ENCODE peak calls at places on chromosomes 13 and 19, in nine cellular contexts. Q, W, C, S, P, M, F, T and J are unnamed samples.

GRCh38 chr19:13784731-13785452 is 10.4 kb upstream of the ZSWIM4 start:
- DNase-seq in Q (no peak), W (peak), C (peak), S (peak), P (peak), M (peak), F (peak), T (peak), J (peak)

GRCh38 chr19:16285769-16286564 is 38.7 kb upstream of the KLF2 start:
- DNase-seq in Q (no peak), W (no peak), C (no peak), S (no peak), P (no peak), M (no peak), F (peak), T (peak), J (no peak)

GRCh38 chr19:29303035-29303706 is 90.2 kb upstream of the UQCRFS1 start:
- DNase-seq in Q (no peak), W (no peak), C (no peak), S (no peak), P (no peak), M (no peak), F (no peak), T (no peak), J (no peak)

GRCh38 chr19:50626796-50627195 is 12.9 kb downstream of the SYT3 start:
- DNase-seq in Q (no peak), W (no peak), C (no peak), S (no peak), P (no peak), M (no peak), F (no peak), T (no peak), J (no peak)

GRCh38 chr13:114146629-114147028 is 14.2 kb upstream of the RASA3 start:
- DNase-seq in Q (no peak), W (peak), C (no peak), S (no peak), P (no peak), M (no peak), F (no peak), T (no peak), J (no peak)

GRCh38 chr13:30486230-30487074 is 20.7 kb upstream of the HMGB1 start:
- DNase-seq in Q (no peak), W (no peak), C (no peak), S (no peak), P (no peak), M (no peak), F (no peak), T (no peak), J (no peak)

GRCh38 chr13:40777166-40777956 is 6.4 kb upstream of the MRPS31 start:
- DNase-seq in Q (no peak), W (no peak), C (peak), S (peak), P (peak), M (no peak), F (no peak), T (peak), J (no peak)

GRCh38 chr19:30006206-30006605 is 64.2 kb downstream of the URI1 start:
- DNase-seq in Q (no peak), W (no peak), C (no peak), S (no peak), P (no peak), M (no peak), F (no peak), T (no peak), J (no peak)

GRCh38 chr19:3665681-3666544 is 34.4 kb downstream of the PIP5K1C start:
- DNase-seq in Q (no peak), W (peak), C (peak), S (no peak), P (no peak), M (peak), F (peak), T (no peak), J (no peak)

GRCh38 chr13:101681834-101682233 is 229.4 kb downstream of the ITGBL1 start:
- DNase-seq in Q (no peak), W (no peak), C (no peak), S (peak), P (no peak), M (no peak), F (no peak), T (no peak), J (no peak)